ENCODE peak calls at places on chromosome 3, in five cellular contexts. J, L, G, N and A are unnamed samples.

GRCh38 chr3:40369716-40370115 is 17.3 kb upstream of the ENTPD3 start:
- DNase-seq in J (no peak), G (no peak), L (no peak), N (no peak), A (no peak)

GRCh38 chr3:111299070-111299672 is 227.6 kb downstream of the NECTIN3 start:
- DNase-seq in L (no peak), G (no peak), N (no peak), J (no peak), A (no peak)

GRCh38 chr3:71305246-71306206 is 278.0 kb downstream of the FOXP1 start:
- DNase-seq in G (no peak), N (peak; percentile 73), L (peak; percentile 85), J (peak; percentile 42), A (peak; percentile 70)

GRCh38 chr3:171187706-171188290 is 161.3 kb upstream of the SLC2A2 start:
- DNase-seq in N (no peak), J (peak; percentile 49), L (no peak), G (no peak), A (peak; percentile 47)

GRCh38 chr3:194872669-194872977 is 186.9 kb downstream of the FAM43A start:
- DNase-seq in G (no peak), L (peak; percentile 60), J (no peak), N (no peak), A (no peak)

GRCh38 chr3:171688593-171688992 is 121.7 kb downstream of the PLD1 start:
- DNase-seq in L (no peak), N (no peak), G (no peak), J (no peak), A (no peak)

GRCh38 chr3:150469031-150469930 is 61.2 kb downstream of the TSC22D2 start:
- DNase-seq in J (peak; percentile 10), L (peak; percentile 18), G (no peak), N (peak; percentile 9), A (peak; percentile 39)

GRCh38 chr3:172709776-172710708 is 825 bp downstream of the NCEH1 start:
- DNase-seq in G (no peak), L (peak; percentile 15), N (no peak), J (peak; percentile 39), A (no peak)

GRCh38 chr3:14522768-14523167 is 17.4 kb downstream of the GRIP2 start:
- DNase-seq in J (no peak), N (no peak), G (no peak), L (no peak), A (no peak)

GRCh38 chr3:139444446-139444845 is 31.9 kb downstream of the RBP2 start:
- DNase-seq in G (no peak), J (no peak), L (no peak), N (no peak), A (no peak)

GRCh38 chr3:50657407-50657806 is 17.3 kb upstream of the DOCK3 start:
- DNase-seq in L (no peak), G (no peak), N (no peak), J (no peak), A (no peak)

GRCh38 chr3:193052294-193052693 is 134.6 kb upstream of the MB21D2 start:
- DNase-seq in N (no peak), G (no peak), L (no peak), J (no peak), A (no peak)

GRCh38 chr3:197737319-197737649 is 580 bp upstream of the RUBCN start:
- DNase-seq in N (no peak), G (no peak), J (no peak), L (no peak), A (no peak)

GRCh38 chr3:131072099-131072559 is 45.5 kb downstream of the NEK11 start:
- DNase-seq in L (no peak), N (no peak), J (no peak), G (no peak), A (no peak)

GRCh38 chr3:133983126-133983525 is 46.6 kb downstream of the SLCO2A1 start:
- DNase-seq in G (no peak), L (no peak), N (no peak), J (no peak), A (no peak)

GRCh38 chr3:33732394-33732793 is 14.3 kb upstream of the CLASP2 start:
- DNase-seq in G (no peak), J (no peak), L (no peak), N (no peak), A (peak; percentile 5)

GRCh38 chr3:15769256-15769915 is 28.4 kb downstream of the ANKRD28 start:
- DNase-seq in L (no peak), N (no peak), J (no peak), G (no peak), A (no peak)

GRCh38 chr3:54846085-54846484 is 81.8 kb downstream of the LRTM1 start:
- DNase-seq in G (no peak), J (no peak), N (no peak), L (no peak), A (no peak)

GRCh38 chr3:38109580-38110313 is 27.2 kb downstream of the ACAA1 start:
- DNase-seq in J (no peak), L (no peak), G (no peak), N (no peak), A (no peak)

GRCh38 chr3:4587061-4587837 is 94.1 kb downstream of the ITPR1 start:
- DNase-seq in N (no peak), G (no peak), L (no peak), J (no peak), A (no peak)

GRCh38 chr3:195907730-195908438 is 467 bp downstream of the TNK2 start:
- DNase-seq in G (peak; percentile 38), L (no peak), J (no peak), N (no peak), A (no peak)
- TF ChIP-seq SUZ12 in G (no peak), L (no peak), J (no peak), N (peak; percentile 23), A (no peak)

GRCh38 chr3:30659270-30660127 is 53.1 kb downstream of the TGFBR2 start:
- DNase-seq in L (peak; percentile 28), N (no peak), J (no peak), G (no peak), A (peak; percentile 78)

GRCh38 chr3:30660128-30660525 is 53.7 kb downstream of the TGFBR2 start:
- DNase-seq in G (no peak), N (no peak), L (no peak), J (no peak), A (no peak)

GRCh38 chr3:30656624-30657141 is 50.3 kb downstream of the TGFBR2 start:
- DNase-seq in G (no peak), J (no peak), L (no peak), N (no peak), A (no peak)

GRCh38 chr3:30657914-30658313 is 51.5 kb downstream of the TGFBR2 start:
- DNase-seq in N (no peak), G (no peak), L (no peak), J (no peak), A (no peak)

GRCh38 chr3:30658328-30659052 is 52.1 kb downstream of the TGFBR2 start:
- DNase-seq in G (peak; percentile 70), N (no peak), L (no peak), J (no peak), A (peak; percentile 32)
- TF ChIP-seq SUZ12 in G (no peak), N (no peak), L (no peak), J (no peak), A (no peak)

GRCh38 chr3:81549831-81550230 is 211.6 kb downstream of the GBE1 start:
- DNase-seq in L (no peak), J (no peak), G (no peak), N (no peak), A (no peak)
- TF ChIP-seq SUZ12 in L (no peak), J (no peak), G (no peak), N (no peak), A (no peak)

DNA sequence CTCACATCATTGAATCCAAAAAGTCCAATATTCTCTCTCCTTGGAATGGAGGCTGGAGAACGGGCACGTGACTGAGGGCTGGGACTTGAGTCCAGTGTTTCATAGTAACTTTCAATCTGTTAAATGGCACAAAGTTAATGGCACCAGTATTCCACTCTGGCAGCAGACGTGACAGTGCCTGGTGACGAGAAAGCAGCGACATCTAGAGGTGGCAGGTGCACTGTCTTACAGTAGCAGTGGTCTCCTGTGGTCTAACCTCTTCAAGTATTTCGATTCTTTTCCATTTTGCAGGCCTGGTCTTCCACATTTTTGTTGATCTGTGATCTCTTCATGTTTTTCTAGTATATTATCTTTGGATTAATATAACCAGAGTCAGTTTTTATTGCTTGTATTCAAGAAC is 107.1 kb downstream of the OXSM start:
- DNase-seq in N (no peak), L (no peak), G (no peak), J (peak; percentile 56), A (peak; percentile 20)
- TF ChIP-seq SUZ12 in N (no peak), L (no peak), G (no peak), J (no peak), A (no peak)